ENCODE peak calls at places on chromosomes 6 and 20, in six cellular contexts. V is suprapubic skin, W is esophagus muscularis mucosa, T is GM12878, Q is SK-N-SH, M is HCT116. Z is an unnamed sample. For H3K9me3, the result is how much of the 10 kb centered on the place peaks cover.

GRCh38 chr6:167998206-167998605 is 735 bp downstream of the KIF25 start:
- DNase-seq in T (no peak), W (peak), V (no peak), M (no peak), Q (no peak), Z (no peak)

GRCh38 chr20:1323256-1323655 is 5.7 kb downstream of the SDCBP2 start:
- DNase-seq in Q (no peak), T (no peak), M (no peak), W (no peak), V (peak), Z (no peak)

GRCh38 chr6:106101466-106101865 is 15.3 kb downstream of the PRDM1 start:
- DNase-seq in T (no peak), W (peak), M (no peak), Q (no peak), V (no peak), Z (no peak)

GRCh38 chr6:129280719-129281118 is 397.8 kb downstream of the LAMA2 start:
- DNase-seq in V (no peak), T (no peak), M (no peak), W (no peak), Q (no peak), Z (no peak)

GRCh38 chr6:156053626-156054025 is 598.0 kb upstream of the NOX3 start:
- DNase-seq in M (no peak), W (no peak), Q (no peak), V (no peak), T (no peak), Z (no peak)

GRCh38 chr20:35902545-35902941 is 51.8 kb downstream of the SCAND1 start:
- DNase-seq in M (no peak), V (no peak), W (no peak), Q (no peak), T (no peak), Z (no peak)

GRCh38 chr6:143441680-143442359 is 8.7 kb downstream of the ADAT2 start:
- DNase-seq in Q (no peak), V (no peak), W (no peak), T (no peak), M (no peak), Z (no peak)

GRCh38 chr6:96520851-96521115 is 823 bp upstream of the UFL1 start:
- DNase-seq in Q (no peak), T (no peak), M (no peak), V (no peak), W (no peak), Z (no peak)

GRCh38 chr6:90898763-90899162 is 311.9 kb upstream of the MAP3K7 start:
- DNase-seq in V (no peak), T (no peak), Q (no peak), M (no peak), W (no peak), Z (no peak)

GRCh38 chr6:159232751-159233150 is 63.6 kb downstream of the FNDC1 start:
- DNase-seq in Q (no peak), V (no peak), T (no peak), M (no peak), W (no peak), Z (no peak)

GRCh38 chr20:49400410-49400809 is 82.1 kb downstream of the KCNB1 start:
- DNase-seq in T (no peak), Q (no peak), V (no peak), W (peak), M (no peak), Z (no peak)

GRCh38 chr6:87714093-87714809 is 12.2 kb upstream of the AKIRIN2 start:
- DNase-seq in M (no peak), W (no peak), Q (no peak), V (no peak), T (no peak), Z (no peak)

GRCh38 chr20:1933465-1933870 is 38.3 kb downstream of the SIRPA start:
- DNase-seq in Q (peak), T (no peak), V (peak), W (no peak), M (no peak), Z (no peak)

GRCh38 chr20:47273591-47274235 is 82.8 kb downstream of the ZMYND8 start:
- DNase-seq in Q (no peak), W (no peak), V (no peak), M (no peak), T (no peak), Z (no peak)

GRCh38 chr6:13446371-13446770 is 41.0 kb downstream of the GFOD1 start:
- DNase-seq in Q (no peak), M (no peak), V (no peak), T (no peak), W (no peak), Z (no peak)

GRCh38 chr6:108174371-108175175 is 8.8 kb downstream of the NR2E1 start:
- DNase-seq in T (no peak), V (no peak), Q (peak), M (no peak), W (no peak), Z (no peak)

GRCh38 chr6:402901-403658 is 11.5 kb downstream of the IRF4 start:
- DNase-seq in W (no peak), V (no peak), M (no peak), Q (no peak), T (no peak), Z (no peak)

GRCh38 chr20:36645998-36646397 is at the start of gene SLA2:
- DNase-seq in V (no peak), M (no peak), W (no peak), Q (no peak), T (no peak), Z (no peak)

GRCh38 chr6:125952764-125953501 is 3.6 kb upstream of the HINT3 start:
- DNase-seq in M (no peak), V (no peak), T (no peak), W (no peak), Q (peak), Z (no peak)

GRCh38 chr20:25707695-25708094 is 11.0 kb upstream of the ZNF337 start:
- DNase-seq in V (no peak), Q (no peak), T (no peak), M (no peak), W (no peak), Z (no peak)

GRCh38 chr20:39674842-39675241 is 712.7 kb downstream of the DHX35 start:
- DNase-seq in W (no peak), V (no peak), Q (no peak), T (no peak), M (no peak), Z (no peak)

GRCh38 chr20:4090756-4091331 is 75.5 kb upstream of the RNF24 start:
- DNase-seq in T (no peak), M (no peak), Q (no peak), W (no peak), V (no peak), Z (no peak)

GRCh38 chr6:108561742-108562502 is 1.2 kb downstream of the FOXO3 start:
- DNase-seq in W (no peak), Q (peak), M (no peak), T (no peak), V (no peak), Z (no peak)

GRCh38 chr6:144989319-144990099 is 704.4 kb downstream of the UTRN start:
- DNase-seq in T (no peak), W (no peak), Q (no peak), V (no peak), M (no peak), Z (no peak)

GRCh38 chr20:37899105-37900045 is 3.6 kb upstream of the VSTM2L start:
- DNase-seq in M (no peak), Q (no peak), V (no peak), W (no peak), T (no peak), Z (no peak)

GRCh38 chr6:158972241-158973233 is 27.5 kb downstream of the RSPH3 start:
- DNase-seq in M (peak), Q (peak), W (no peak), T (peak), V (no peak), Z (peak)

GRCh38 chr6:148570456-148570855 is 176.4 kb upstream of the UST start:
- DNase-seq in T (no peak), W (no peak), V (no peak), Q (no peak), M (no peak), Z (no peak)

GRCh38 chr20:43983359-43983758 is 68.7 kb downstream of the TOX2 start:
- DNase-seq in W (no peak), V (peak), T (no peak), M (no peak), Q (no peak), Z (no peak)

GRCh38 chr20:55579802-55580201 is 425.5 kb downstream of the CBLN4 start:
- DNase-seq in T (no peak), V (no peak), M (no peak), Q (no peak), W (no peak), Z (no peak)

GRCh38 chr6:3334579-3334978 is 75.8 kb downstream of the PSMG4 start:
- DNase-seq in M (no peak), T (no peak), Q (peak), V (no peak), W (no peak), Z (no peak)

GRCh38 chr6:163538331-163538730 is 123.8 kb downstream of the QKI start:
- DNase-seq in V (no peak), Q (no peak), W (no peak), T (no peak), M (no peak), Z (no peak)

GRCh38 chr6:107789361-107789760 is 34.8 kb downstream of the SCML4 start:
- DNase-seq in T (no peak), V (no peak), W (no peak), Q (no peak), M (no peak), Z (no peak)

GRCh38 chr6:157668690-157669089 is 154.4 kb upstream of the SNX9 start:
- DNase-seq in W (no peak), Q (no peak), M (no peak), T (no peak), V (peak), Z (no peak)

GRCh38 chr6:83758533-83758932 is 49.6 kb upstream of the SNAP91 start:
- DNase-seq in M (no peak), W (no peak), Q (no peak), V (no peak), T (no peak), Z (no peak)

GRCh38 chr6:83756565-83756964 is 47.7 kb upstream of the SNAP91 start:
- DNase-seq in Q (no peak), M (no peak), T (no peak), V (no peak), W (no peak), Z (no peak)

DNA sequence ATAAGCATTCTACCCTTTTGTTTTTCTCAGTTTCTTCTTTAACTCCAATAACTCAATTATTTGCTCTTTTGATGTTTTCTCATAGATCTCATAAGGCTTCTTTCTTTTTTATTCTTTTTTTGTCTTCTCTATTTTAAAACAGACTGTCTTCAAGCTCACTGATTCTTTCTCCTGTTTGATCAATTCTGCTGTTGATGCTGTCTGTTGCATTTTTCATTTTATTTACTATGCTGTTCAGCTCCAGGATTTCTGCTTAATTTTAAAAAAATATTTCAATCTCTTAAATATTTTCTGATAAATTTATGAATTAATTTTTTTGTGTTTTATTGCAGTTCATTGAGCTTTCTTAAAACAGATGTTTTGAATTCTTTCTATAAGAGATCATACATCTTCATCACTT is 48.1 kb upstream of the SNAP91 start:
- DNase-seq in V (no peak), W (no peak), M (no peak), Q (no peak), T (no peak), Z (no peak)
- H3K9me3 ChIP-seq in V (under half), W (under half), M (under half), Q (under half), T (under half), Z (under half)

DNA sequence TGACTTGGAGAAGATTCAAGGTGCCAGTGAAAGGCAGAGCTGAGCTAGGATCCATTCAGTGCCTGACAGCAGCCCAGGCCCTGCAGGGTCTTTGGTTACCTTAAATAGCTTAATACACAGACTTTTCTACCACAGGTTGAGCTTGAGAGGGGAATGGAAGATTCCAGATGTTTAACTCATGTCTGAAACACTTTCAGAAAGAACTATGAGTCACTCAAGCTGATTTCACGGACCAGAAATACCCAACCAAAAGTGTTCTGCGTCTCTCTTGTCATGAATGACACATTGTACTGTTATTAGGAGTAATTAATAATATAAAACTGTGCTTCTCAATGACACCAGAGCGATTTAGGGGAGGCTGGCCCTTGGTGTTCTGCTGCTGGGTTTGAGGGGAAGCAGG is 6.4 kb upstream of the PMEPA1 start:
- DNase-seq in Q (no peak), T (no peak), V (no peak), W (no peak), M (no peak), Z (no peak)
- TF ChIP-seq POLR2AphosphoS5 in Q (no peak), T (no peak), V (no peak), W (no peak), M (no peak), Z (no peak)

GRCh38 chr20:62643521-62644043 is 1.3 kb downstream of the SLCO4A1 start:
- DNase-seq in W (no peak), T (no peak), Q (no peak), M (no peak), V (no peak), Z (no peak)
- H3K4me3 ChIP-seq in W (peak), T (peak), Q (peak), M (peak), V (peak), Z (peak)

GRCh38 chr6:19311786-19312185 is 525.4 kb upstream of the ID4 start:
- DNase-seq in V (no peak), M (no peak), Q (no peak), W (no peak), T (no peak), Z (no peak)

GRCh38 chr6:19309661-19310060 is 527.5 kb upstream of the ID4 start:
- DNase-seq in W (no peak), V (no peak), T (no peak), Q (no peak), M (no peak), Z (no peak)

GRCh38 chr6:19317587-19317986 is 519.6 kb upstream of the ID4 start:
- DNase-seq in T (no peak), V (no peak), M (no peak), Q (no peak), W (no peak), Z (no peak)

DNA sequence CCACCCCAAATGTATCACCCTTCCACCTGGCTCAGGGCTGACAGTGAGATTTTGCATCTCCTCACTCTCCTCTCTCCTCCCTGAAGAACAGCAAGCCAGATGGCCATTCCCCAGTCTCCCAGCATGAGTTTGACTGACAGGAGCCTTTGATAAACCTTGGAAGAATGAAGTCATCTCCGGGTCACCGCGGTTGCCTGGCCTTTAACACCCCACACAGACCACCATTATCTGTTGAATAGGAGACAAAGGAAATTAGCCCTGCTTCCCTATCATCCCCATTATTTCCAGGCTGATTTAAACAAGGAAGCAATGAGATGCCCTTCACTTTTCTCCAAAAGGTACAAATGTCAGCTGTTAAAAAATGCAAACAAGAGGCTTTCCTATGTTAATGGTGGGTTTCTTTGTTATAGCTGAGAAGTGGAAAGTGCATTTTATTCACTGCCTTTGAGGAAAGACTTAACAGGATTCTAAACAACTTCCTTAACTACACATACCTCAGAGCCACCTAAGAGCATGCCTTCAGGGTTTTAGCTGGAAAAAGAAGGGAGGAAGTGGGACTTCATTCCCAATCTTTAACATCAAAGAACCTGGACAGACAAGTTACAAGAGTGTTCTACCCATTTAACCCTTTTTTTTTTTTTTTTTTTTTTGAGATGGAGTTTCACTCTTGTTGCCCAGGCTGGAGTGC is 524.7 kb upstream of the ID4 start:
- DNase-seq in T (no peak), V (no peak), M (no peak), Q (no peak), W (no peak), Z (no peak)
- H3K9me3 ChIP-seq in T (under half), V (under half), M (under half), Q (under half), W (under half), Z (under half)

GRCh38 chr20:63652192-63652980 is 838 bp downstream of the STMN3 start:
- DNase-seq in Q (peak), W (no peak), V (no peak), M (no peak), T (no peak), Z (no peak)

GRCh38 chr20:63651942-63652191 is 1.4 kb downstream of the STMN3 start:
- DNase-seq in V (peak), M (no peak), Q (peak), W (no peak), T (no peak), Z (no peak)

GRCh38 chr20:63655249-63655648 is 2.0 kb upstream of the STMN3 start:
- DNase-seq in M (no peak), W (no peak), T (no peak), Q (no peak), V (no peak), Z (no peak)

GRCh38 chr20:63653974-63654680 is 903 bp upstream of the STMN3 start:
- DNase-seq in Q (no peak), T (no peak), W (no peak), M (no peak), V (no peak), Z (no peak)

GRCh38 chr20:63653041-63653973 is at the start of gene STMN3:
- DNase-seq in M (peak), V (peak), T (no peak), Q (peak), W (peak), Z (peak)
- TF ChIP-seq POLR2AphosphoS5 in M (peak), V (no peak), T (no peak), Q (peak), W (peak), Z (peak)

DNA sequence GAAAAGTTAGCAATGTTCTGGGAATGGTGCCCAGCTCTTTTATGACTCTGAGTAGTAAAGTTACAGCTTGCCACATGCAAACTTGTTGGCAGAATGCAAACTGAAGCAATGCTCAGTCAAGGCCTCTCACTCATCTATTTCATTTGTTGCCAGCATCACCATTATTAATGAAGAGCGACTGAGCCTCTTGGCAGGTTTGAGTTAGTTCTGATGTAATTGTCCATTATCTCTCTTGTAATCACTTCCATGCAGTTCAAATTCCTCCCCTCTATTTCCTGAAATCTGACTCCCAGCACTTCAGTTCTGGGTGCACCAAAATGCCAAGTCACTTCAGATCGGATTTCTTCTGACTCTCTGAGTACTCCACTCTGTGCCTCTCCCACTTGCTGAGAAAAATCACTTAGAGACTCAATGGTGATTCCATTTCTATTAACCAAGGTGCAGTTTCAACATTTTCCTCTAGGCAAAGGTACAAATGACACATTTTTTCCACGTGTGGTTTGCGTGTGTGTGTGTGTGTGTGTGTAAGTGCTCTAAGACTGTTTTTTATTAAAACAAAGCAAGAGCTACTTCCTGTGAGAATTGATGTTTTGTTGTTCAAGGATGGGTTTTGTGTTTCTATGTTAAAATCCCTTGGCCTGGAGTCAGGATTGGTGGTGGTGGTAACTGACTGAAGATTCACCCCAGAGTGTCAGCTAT is 154.2 kb upstream of the STMND1 start:
- DNase-seq in W (no peak), V (no peak), Q (no peak), T (no peak), M (peak), Z (peak)
- H3K4me3 ChIP-seq in W (no peak), V (no peak), Q (no peak), T (no peak), M (no peak), Z (peak)

GRCh38 chr20:13501500-13501899 is 137.2 kb downstream of the TASP1 start:
- DNase-seq in Q (no peak), T (no peak), V (no peak), M (no peak), W (no peak), Z (no peak)
- H3K9me3 ChIP-seq in Q (under half), T (under half), V (under half), M (under half), W (half or more), Z (under half)